ENCODE peak calls at places on chromosomes 4 and X, in nine cellular contexts. W, V, H, Y, D, M, C, N and E are unnamed samples.

GRCh38 chr4:147160908-147161513 is 215.3 kb upstream of the TTC29 start:
- DNase-seq in V (peak; percentile 36), Y (peak; percentile 16), N (peak; percentile 49), H (peak; percentile 10), D (no peak), C (peak; percentile 53), M (peak; percentile 78), W (no peak), E (no peak)

GRCh38 chr4:2793920-2794706 is 1.2 kb downstream of the SH3BP2 start:
- DNase-seq in M (peak; percentile 58), W (peak; percentile 67), V (no peak), Y (no peak), N (no peak), C (peak; percentile 34), H (peak; percentile 80), D (peak; percentile 66), E (no peak)

GRCh38 chrX:153769865-153770605 is 6.0 kb downstream of the PLXNB3 start:
- DNase-seq in M (no peak), C (no peak), H (no peak), W (no peak), Y (no peak), D (no peak), V (no peak), N (no peak), E (no peak)

GRCh38 chr4:108829981-108830492 is 67.2 kb upstream of the ETNPPL start:
- DNase-seq in C (no peak), W (no peak), H (no peak), Y (no peak), M (no peak), V (no peak), N (no peak), D (no peak), E (no peak)

GRCh38 chr4:71257761-71258160 is 81.1 kb upstream of the SLC4A4 start:
- DNase-seq in N (no peak), C (no peak), V (no peak), H (no peak), W (no peak), M (no peak), D (no peak), Y (no peak), E (no peak)

GRCh38 chrX:10636337-10636736 is 16.0 kb upstream of the MID1 start:
- DNase-seq in Y (no peak), M (peak; percentile 46), D (no peak), W (peak; percentile 21), V (peak; percentile 59), N (peak; percentile 46), C (peak; percentile 73), H (no peak), E (peak; percentile 32)

GRCh38 chr4:109967798-109968520 is 55.3 kb downstream of the EGF start:
- DNase-seq in D (no peak), H (no peak), Y (no peak), M (no peak), C (no peak), W (no peak), N (peak; percentile 86), V (no peak), E (no peak)

GRCh38 chrX:94977986-94978385 is 1304.0 kb downstream of the FAM133A start:
- DNase-seq in C (no peak), V (no peak), H (no peak), D (no peak), W (no peak), M (no peak), Y (no peak), N (no peak), E (no peak)

GRCh38 chrX:41334866-41335589 is 1.1 kb downstream of the DDX3X start:
- DNase-seq in Y (no peak), W (peak; percentile 77), D (peak; percentile 69), H (peak; percentile 62), V (no peak), N (peak; percentile 60), C (peak; percentile 43), M (peak; percentile 70), E (peak; percentile 56)

GRCh38 chrX:49930046-49930445 is 7.7 kb downstream of the CLCN5 start:
- DNase-seq in D (no peak), V (no peak), N (no peak), H (no peak), C (peak; percentile 29), W (no peak), M (no peak), Y (no peak), E (no peak)

GRCh38 chrX:20623448-20623847 is 356.7 kb upstream of the RPS6KA3 start:
- DNase-seq in C (no peak), V (peak; percentile 0), D (no peak), N (peak; percentile 57), H (no peak), W (no peak), M (no peak), Y (no peak), E (no peak)

GRCh38 chr4:121819216-121819980 is 4.3 kb downstream of the CCNA2 start:
- DNase-seq in Y (no peak), V (no peak), W (no peak), D (no peak), H (no peak), M (no peak), N (no peak), C (peak; percentile 44), E (no peak)

GRCh38 chrX:96685205-96686099 is 810 bp downstream of the DIAPH2 start:
- DNase-seq in C (peak; percentile 63), N (peak; percentile 48), Y (no peak), V (no peak), M (peak; percentile 58), D (peak; percentile 35), H (peak; percentile 76), W (peak; percentile 20), E (peak; percentile 41)

GRCh38 chr4:159179310-159179958 is 76.6 kb downstream of the RAPGEF2 start:
- DNase-seq in V (no peak), D (no peak), M (no peak), C (peak; percentile 53), N (no peak), Y (no peak), H (no peak), W (no peak), E (no peak)

GRCh38 chr4:183082053-183082452 is 17.0 kb upstream of the WWC2 start:
- DNase-seq in V (no peak), M (no peak), W (no peak), H (no peak), D (no peak), C (no peak), N (no peak), Y (no peak), E (no peak)

GRCh38 chrX:103565752-103566151 is 19.6 kb upstream of the TCEAL4 start:
- DNase-seq in W (no peak), D (no peak), C (no peak), V (no peak), H (no peak), Y (peak; percentile 6), N (peak; percentile 78), M (peak; percentile 61), E (no peak)

GRCh38 chrX:26442340-26442739 is 226.4 kb downstream of the MAGEB5 start:
- DNase-seq in Y (no peak), V (peak; percentile 2), M (peak; percentile 52), D (no peak), W (no peak), H (peak; percentile 35), C (peak; percentile 68), N (peak; percentile 3), E (no peak)
- TF ChIP-seq CTCF in Y (peak; percentile 52), V (no peak), M (peak; percentile 64), D (no peak), W (no peak), H (no peak), C (no peak), N (peak; percentile 60), E (no peak)

GRCh38 chr4:1060121-1060520 is 48.7 kb downstream of the FGFRL1 start:
- DNase-seq in H (no peak), D (no peak), V (no peak), M (no peak), W (no peak), N (no peak), Y (no peak), C (no peak), E (no peak)

GRCh38 chr4:1061372-1061700 is 49.9 kb downstream of the FGFRL1 start:
- DNase-seq in D (no peak), M (no peak), N (no peak), H (no peak), C (no peak), V (no peak), W (no peak), Y (no peak), E (no peak)

GRCh38 chr4:1062419-1062818 is 50.9 kb downstream of the RNF212 start:
- DNase-seq in Y (no peak), W (no peak), H (no peak), C (no peak), V (no peak), D (no peak), N (no peak), M (no peak), E (no peak)

GRCh38 chr4:1061747-1062146 is 50.3 kb downstream of the FGFRL1 start:
- DNase-seq in W (no peak), C (no peak), D (no peak), H (no peak), M (no peak), Y (no peak), N (no peak), V (no peak), E (no peak)

DNA sequence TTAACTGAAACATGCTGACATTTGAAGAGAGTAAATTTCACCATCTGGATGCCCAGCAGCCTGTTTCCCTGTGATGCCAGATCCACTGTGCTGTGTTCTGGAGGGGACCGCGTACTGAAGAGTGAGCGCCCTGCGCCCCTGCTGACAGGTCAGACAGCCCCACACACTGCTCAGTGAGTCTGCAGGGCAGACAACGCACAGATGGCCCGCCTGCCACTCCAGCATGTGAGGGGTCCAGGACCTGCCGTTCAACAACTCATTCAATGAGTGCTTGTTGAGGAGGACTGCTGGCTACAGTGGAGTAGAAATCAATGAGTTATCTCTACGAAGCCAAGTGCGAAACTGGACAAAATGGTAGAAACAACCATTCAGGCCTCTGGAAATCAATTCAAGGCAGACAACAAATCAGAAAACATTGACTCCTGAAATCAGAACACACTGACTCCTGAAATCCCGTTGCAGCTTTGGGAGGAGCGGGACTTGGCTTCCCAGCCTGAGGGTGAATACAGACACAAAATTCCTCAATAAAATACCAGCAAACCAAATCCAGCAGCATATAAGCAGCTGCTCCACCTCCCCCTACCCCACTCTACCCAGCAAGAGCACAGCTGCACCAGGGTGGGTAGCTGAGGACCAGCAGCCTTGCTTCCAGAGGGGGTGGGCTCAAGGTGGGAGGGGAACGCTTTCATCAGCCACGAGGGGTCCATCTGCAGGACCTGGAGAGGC is 49.4 kb downstream of the FGFRL1 start:
- DNase-seq in N (no peak), Y (no peak), C (no peak), M (no peak), W (no peak), H (no peak), V (no peak), D (no peak), E (no peak)
- H3K27me3 ChIP-seq in N (peaks cover 19% of the 10 kb centered on the region), Y (peaks cover 58% of the 10 kb centered on the region), C (peaks cover 34% of the 10 kb centered on the region), M (peaks cover 25% of the 10 kb centered on the region), W (peaks cover 13% of the 10 kb centered on the region), H (peaks cover 2% of the 10 kb centered on the region), V (peaks cover 11% of the 10 kb centered on the region), D (peaks cover 4% of the 10 kb centered on the region), E (peaks cover 3% of the 10 kb centered on the region)

GRCh38 chr4:55819634-55820033 is at the start of gene EXOC1L:
- DNase-seq in C (peak; percentile 4), N (no peak), Y (no peak), D (no peak), W (no peak), M (peak; percentile 15), V (no peak), H (no peak), E (no peak)
- TF ChIP-seq CTCF in C (no peak), N (no peak), Y (peak; percentile 8), D (no peak), W (no peak), M (no peak), V (no peak), H (no peak), E (no peak)

GRCh38 chr4:10554694-10555093 is 97.5 kb upstream of the ZNF518B start:
- DNase-seq in V (peak; percentile 56), H (peak; percentile 28), W (peak; percentile 65), D (peak; percentile 35), C (peak; percentile 67), M (peak; percentile 80), Y (no peak), N (peak; percentile 61), E (peak; percentile 44)
- H3K27me3 ChIP-seq in V (no peaks in the 10 kb centered on the region), H (no peaks in the 10 kb centered on the region), W (no peaks in the 10 kb centered on the region), D (no peaks in the 10 kb centered on the region), C (peaks cover 14% of the 10 kb centered on the region), M (no peaks in the 10 kb centered on the region), Y (peaks cover 3% of the 10 kb centered on the region), N (no peaks in the 10 kb centered on the region), E (no peaks in the 10 kb centered on the region)